ENCODE peak calls at places on chromosomes 13 and 19, in five cellular contexts. B is brain microvascular endothelial cell; M is HCT116; L is AG04450; R is CD4-positive, alpha-beta memory T cell. W is an unnamed sample.
A peak's percentile ranks its signal among the peaks of the same experiment; 100 is the strongest.

GRCh38 chr13:113105032-113105993 is at the start of gene F7:
- DNase-seq in B (no peak), L (no peak), M (no peak), R (no peak), W (peak; percentile 65)

GRCh38 chr13:29538625-29538976 is 56.9 kb downstream of the SLC7A1 start:
- DNase-seq in B (no peak), M (no peak), R (no peak), L (no peak), W (no peak)

GRCh38 chr19:46863818-46864629 is 3.2 kb downstream of the ARHGAP35 start:
- DNase-seq in R (no peak), M (no peak), L (no peak), B (peak; percentile 52), W (peak; percentile 45)

GRCh38 chr19:18895038-18895827 is 725 bp downstream of the CERS1 start:
- DNase-seq in L (no peak), R (no peak), M (peak; percentile 38), B (no peak), W (no peak)

GRCh38 chr19:46730595-46730994 is 13.7 kb upstream of the PRKD2 start:
- DNase-seq in B (no peak), R (no peak), M (no peak), L (no peak), W (no peak)

GRCh38 chr13:27997904-27998522 is 9.5 kb upstream of the URAD start:
- DNase-seq in M (peak; percentile 70), R (no peak), L (no peak), B (peak; percentile 12), W (peak; percentile 74)

GRCh38 chr13:101217086-101217485 is 199.2 kb downstream of the NALCN start:
- DNase-seq in R (no peak), L (no peak), M (no peak), B (no peak), W (no peak)

GRCh38 chr13:20126460-20127262 is 34.2 kb downstream of the GJA3 start:
- DNase-seq in L (no peak), M (no peak), B (no peak), R (no peak), W (no peak)

GRCh38 chr13:41595298-41595697 is 137.9 kb downstream of the RGCC start:
- DNase-seq in R (no peak), L (no peak), B (no peak), M (no peak), W (no peak)

GRCh38 chr13:99435116-99435515 is 66.2 kb upstream of the TM9SF2 start:
- DNase-seq in B (no peak), R (no peak), L (no peak), M (no peak), W (no peak)

GRCh38 chr13:21240586-21240985 is 64.1 kb downstream of the MRPL57 start:
- DNase-seq in R (no peak), B (peak; percentile 20), L (no peak), M (no peak), W (no peak)

GRCh38 chr13:99198630-99199029 is 2.0 kb upstream of the UBAC2 start:
- DNase-seq in M (no peak), R (no peak), L (no peak), B (no peak), W (peak; percentile 81)

GRCh38 chr19:11078893-11079292 is 10.4 kb upstream of the LDLR start:
- DNase-seq in B (no peak), L (no peak), R (no peak), M (no peak), W (no peak)

GRCh38 chr13:113655358-113656014 is 2.5 kb downstream of the ATP4B start:
- DNase-seq in L (no peak), B (no peak), R (no peak), M (no peak), W (no peak)

GRCh38 chr13:105783261-105783660 is 752.2 kb downstream of the EFNB2 start:
- DNase-seq in B (no peak), R (no peak), M (no peak), L (no peak), W (no peak)

GRCh38 chr13:83065136-83065535 is 817.1 kb downstream of the SLITRK1 start:
- DNase-seq in R (no peak), M (no peak), B (peak; percentile 15), L (no peak), W (no peak)

GRCh38 chr19:50189326-50189725 is 14.1 kb upstream of the MYH14 start:
- DNase-seq in M (no peak), R (no peak), L (no peak), B (no peak), W (peak; percentile 78)

GRCh38 chr13:39217471-39217870 is 179.2 kb downstream of the NHLRC3 start:
- DNase-seq in L (no peak), B (no peak), M (no peak), R (no peak), W (no peak)

GRCh38 chr19:5686326-5686646 is 3.8 kb upstream of the RPL36 start:
- DNase-seq in B (no peak), M (no peak), R (no peak), L (no peak), W (no peak)
- H3K27ac ChIP-seq in B (no peak overlapping the region), M (peak overlapping the region; percentile 73), R (peak overlapping the region; percentile 67), L (peak overlapping the region; percentile 2), W (no peak overlapping the region)

GRCh38 chr19:35140207-35140897 is 1.7 kb downstream of the FXYD1 start:
- DNase-seq in R (no peak), L (no peak), B (no peak), M (no peak), W (no peak)

GRCh38 chr19:35139618-35139943 is 957 bp downstream of the FXYD1 start:
- DNase-seq in M (no peak), B (no peak), L (no peak), R (no peak), W (no peak)

GRCh38 chr19:35142531-35143230 is 374 bp upstream of the FXYD7 start:
- DNase-seq in L (no peak), B (no peak), R (peak; percentile 65), M (no peak), W (peak; percentile 13)

GRCh38 chr19:35141627-35142401 is 1.2 kb upstream of the FXYD7 start:
- DNase-seq in M (no peak), L (no peak), R (no peak), B (no peak), W (no peak)

GRCh38 chr19:35140898-35141626 is 2.0 kb upstream of the FXYD7 start:
- DNase-seq in B (peak; percentile 84), L (peak; percentile 78), R (peak; percentile 93), M (peak; percentile 83), W (peak; percentile 79)
- H3K4me3 ChIP-seq in B (no peak overlapping the region), L (peak overlapping the region; percentile 29), R (peak overlapping the region; percentile 24), M (peak overlapping the region; percentile 66), W (no peak overlapping the region)

GRCh38 chr19:8243146-8243545 is 34.0 kb downstream of the CERS4 start:
- DNase-seq in B (no peak), M (no peak), L (no peak), R (no peak), W (no peak)

GRCh38 chr19:8242212-8242821 is 33.1 kb downstream of the CERS4 start:
- DNase-seq in L (no peak), B (no peak), M (no peak), R (no peak), W (no peak)

GRCh38 chr19:8239528-8240273 is 30.5 kb downstream of the CERS4 start:
- DNase-seq in R (no peak), M (no peak), L (no peak), B (no peak), W (no peak)

GRCh38 chr19:8240274-8241229 is 31.4 kb downstream of the CERS4 start:
- DNase-seq in M (peak; percentile 47), B (peak; percentile 91), L (peak; percentile 91), R (peak; percentile 17), W (peak; percentile 52)

DNA sequence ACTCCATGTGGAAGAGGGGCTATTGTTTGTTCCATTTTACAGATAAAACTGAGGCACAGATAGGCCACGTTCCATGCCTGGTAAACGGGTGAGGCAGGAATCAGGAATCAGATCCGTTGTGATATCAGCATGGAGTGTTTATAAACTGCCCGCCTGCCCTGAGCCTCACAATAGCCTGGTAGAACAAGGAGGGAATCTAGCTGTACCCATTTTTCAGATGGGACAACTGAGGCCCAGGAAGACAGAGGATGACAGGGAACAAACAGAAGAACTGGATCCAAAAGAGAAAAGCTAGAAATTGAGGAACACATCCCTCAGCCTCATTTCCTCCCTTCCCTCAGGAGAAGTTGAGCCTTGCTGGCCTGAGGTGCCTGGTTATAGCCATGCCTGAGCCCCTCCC is 32.5 kb downstream of the CERS4 start:
- DNase-seq in R (no peak), M (no peak), L (no peak), B (no peak), W (no peak)
- H3K27me3 ChIP-seq in R (no peaks in the 10 kb centered on the region), M (no peaks in the 10 kb centered on the region), L (peaks cover 5% of the 10 kb centered on the region), B (no peaks in the 10 kb centered on the region), W (no peaks in the 10 kb centered on the region)

GRCh38 chr19:38944981-38945506 is 14.3 kb downstream of the MRPS12 start:
- DNase-seq in M (no peak), L (no peak), R (no peak), B (no peak), W (no peak)
- H3K27ac ChIP-seq in M (no peak overlapping the region), L (no peak overlapping the region), R (no peak overlapping the region), B (no peak overlapping the region), W (no peak overlapping the region)

DNA sequence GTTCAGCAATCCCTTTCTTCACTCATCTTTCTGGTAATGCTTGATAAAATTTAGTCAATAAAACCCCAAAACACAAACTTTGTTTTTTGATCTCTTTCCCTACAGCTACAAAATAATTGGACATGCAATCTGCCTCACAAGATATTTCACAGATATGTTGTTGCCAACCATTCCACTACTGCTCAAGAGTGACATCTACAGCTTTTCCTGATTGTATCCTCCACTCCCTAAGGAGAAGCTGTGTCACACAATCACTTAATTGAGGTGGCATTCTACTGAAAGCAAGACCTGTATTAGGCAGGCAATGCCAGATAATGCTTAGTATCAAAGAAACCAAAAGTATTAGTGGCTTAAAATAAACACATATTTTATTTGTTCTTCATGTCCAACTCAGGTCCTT is 1646.2 kb upstream of the SPRY2 start:
- DNase-seq in R (no peak), L (no peak), B (no peak), M (no peak), W (peak; percentile 1)
- H3K4me3 ChIP-seq in R (no peak overlapping the region), L (no peak overlapping the region), B (no peak overlapping the region), M (no peak overlapping the region), W (no peak overlapping the region)

GRCh38 chr13:52891685-52892084 is 43.2 kb upstream of the PCDH8 start:
- DNase-seq in B (no peak), L (no peak), R (no peak), M (no peak), W (no peak)

GRCh38 chr13:52892925-52893324 is 44.5 kb upstream of the PCDH8 start:
- DNase-seq in R (no peak), L (no peak), B (no peak), M (no peak), W (no peak)
- H3K27me3 ChIP-seq in R (no peaks in the 10 kb centered on the region), L (no peaks in the 10 kb centered on the region), B (no peaks in the 10 kb centered on the region), M (peaks cover 18% of the 10 kb centered on the region), W (no peaks in the 10 kb centered on the region)

GRCh38 chr13:71625694-71626093 is 241.3 kb downstream of the DACH1 start:
- DNase-seq in M (no peak), R (no peak), B (no peak), L (peak; percentile 59), W (peak; percentile 59)
- H3K27ac ChIP-seq in M (no peak overlapping the region), R (no peak overlapping the region), B (no peak overlapping the region), L (no peak overlapping the region), W (no peak overlapping the region)

W was measured in small intestine.